ENCODE peak calls at places on chromosomes 6 and 20, in eight cellular contexts. K is endodermal cell, H is PC-3, O is MM.1S, Q is neural progenitor cell, G is H9, L is endothelial cell of umbilical vein, M is K562. Y is an unnamed sample.

GRCh38 chr6:110944681-110945151 is 13.8 kb upstream of the GTF3C6 start:
- DNase-seq in K (no peak), H (peak), O (no peak), Q (no peak), G (no peak), L (peak), M (peak), Y (peak)

GRCh38 chr20:18676366-18676765 is 88.5 kb downstream of the DTD1 start:
- DNase-seq in K (no peak), H (no peak), O (no peak), Q (no peak), G (no peak), L (no peak), M (no peak), Y (no peak)

GRCh38 chr6:117290173-117290834 is 24.9 kb downstream of the VGLL2 start:
- DNase-seq in K (no peak), H (no peak), O (no peak), Q (no peak), G (no peak), L (no peak), M (no peak), Y (no peak)

GRCh38 chr6:11007715-11008608 is 36.1 kb downstream of the ELOVL2 start:
- DNase-seq in K (peak), H (peak), O (no peak), Q (no peak), G (no peak), L (peak), M (no peak), Y (peak)

GRCh38 chr20:53713328-53714056 is 119.9 kb upstream of the ZNF217 start:
- DNase-seq in K (peak), H (no peak), O (no peak), Q (no peak), G (peak), L (no peak), M (no peak), Y (no peak)

GRCh38 chr20:53331151-53331973 is 262.3 kb downstream of the ZNF217 start:
- DNase-seq in K (peak), H (peak), O (no peak), Q (no peak), G (peak), L (no peak), M (peak), Y (peak)

GRCh38 chr6:157823523-157824370 is 701 bp downstream of the SNX9 start:
- DNase-seq in K (peak), H (peak), O (no peak), Q (peak), G (peak), L (peak), M (peak), Y (peak)

GRCh38 chr6:167238169-167238693 is 52.9 kb upstream of the UNC93A start:
- DNase-seq in K (peak), H (no peak), O (peak), Q (no peak), G (peak), L (no peak), M (no peak), Y (no peak)

GRCh38 chr20:24873015-24873620 is 76.0 kb upstream of the CST7 start:
- DNase-seq in K (no peak), H (no peak), O (no peak), Q (no peak), G (no peak), L (no peak), M (no peak), Y (no peak)

GRCh38 chr20:60034231-60035110 is 76.2 kb downstream of the CDH26 start:
- DNase-seq in K (peak), H (no peak), O (no peak), Q (no peak), G (no peak), L (no peak), M (no peak), Y (peak)

GRCh38 chr20:33653218-33653899 is 8.8 kb upstream of the C20orf144 start:
- DNase-seq in K (peak), H (peak), O (no peak), Q (peak), G (peak), L (peak), M (peak), Y (peak)

GRCh38 chr6:99613398-99613704 is 6.7 kb downstream of the PRDM13 start:
- DNase-seq in K (peak), H (no peak), O (peak), Q (peak), G (peak), L (no peak), M (no peak), Y (peak)

GRCh38 chr20:56229821-56230220 is 18.7 kb upstream of the MC3R start:
- DNase-seq in K (no peak), H (no peak), O (no peak), Q (no peak), G (no peak), L (no peak), M (no peak), Y (no peak)

GRCh38 chr6:18277181-18278006 is 13.1 kb upstream of the DEK start:
- DNase-seq in K (peak), H (no peak), O (no peak), Q (peak), G (peak), L (no peak), M (no peak), Y (peak)

GRCh38 chr6:38973178-38974057 is 75.2 kb upstream of the GLP1R start:
- DNase-seq in K (no peak), H (peak), O (peak), Q (peak), G (no peak), L (peak), M (peak), Y (peak)

GRCh38 chr6:44789061-44789460 is 401.6 kb downstream of the CDC5L start:
- DNase-seq in K (no peak), H (no peak), O (no peak), Q (no peak), G (no peak), L (no peak), M (no peak), Y (no peak)

GRCh38 chr6:21461844-21462518 is 131.6 kb upstream of the SOX4 start:
- DNase-seq in K (no peak), H (no peak), O (no peak), Q (no peak), G (no peak), L (no peak), M (no peak), Y (peak)

GRCh38 chr6:104956663-104957294 is at the start of gene LIN28B:
- DNase-seq in K (no peak), H (no peak), O (no peak), Q (peak), G (no peak), L (no peak), M (peak), Y (no peak)

DNA sequence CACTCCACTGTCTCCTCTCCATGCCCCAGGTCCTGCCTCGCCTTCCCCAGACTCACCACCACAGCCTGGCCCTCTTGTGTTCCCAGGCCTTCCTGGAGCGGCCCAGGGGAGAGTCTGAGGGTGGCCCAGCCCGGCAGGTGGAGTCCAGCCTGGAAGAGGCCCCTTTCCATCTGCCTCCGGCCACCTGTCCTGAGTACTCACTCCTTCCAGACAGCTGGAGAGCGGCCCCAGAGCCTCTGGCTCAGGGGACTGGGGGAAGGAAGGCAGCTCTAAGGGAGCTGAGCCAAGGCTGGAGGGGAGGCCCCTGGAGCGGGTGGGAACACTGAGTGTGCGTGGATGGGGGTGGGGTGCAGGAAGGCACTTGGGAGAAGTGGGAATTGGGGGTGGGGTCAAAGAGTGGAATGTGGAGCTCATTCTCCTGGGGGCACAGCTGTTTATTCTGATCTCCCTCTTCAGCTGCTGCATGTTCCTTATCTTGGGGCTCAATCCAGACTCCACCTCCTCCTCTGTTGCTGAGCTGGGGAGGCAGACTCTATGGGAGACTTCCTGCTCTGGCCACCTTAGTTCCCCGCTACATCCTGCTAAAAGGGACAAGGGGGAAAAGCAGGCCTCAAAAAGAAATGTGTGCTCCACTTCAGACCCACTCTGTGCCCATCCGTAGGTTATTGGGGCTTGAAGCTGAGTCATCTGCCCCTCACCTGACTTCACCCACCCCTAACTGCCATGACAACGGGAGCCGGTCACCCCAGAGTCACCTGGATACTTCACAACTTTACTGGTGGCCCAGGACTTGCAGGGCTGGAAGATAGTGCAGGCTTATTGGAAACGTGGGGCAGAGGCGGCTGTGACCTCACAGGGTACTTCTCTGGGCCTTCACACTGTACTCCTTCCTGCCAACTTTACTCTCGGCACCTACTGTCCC is 19.5 kb upstream of the TAF8 start:
- DNase-seq in K (peak), H (no peak), O (no peak), Q (peak), G (no peak), L (peak), M (peak), Y (no peak)
- H3K9ac ChIP-seq in K (no peak), H (no peak), O (no peak), Q (no peak), G (no peak), L (no peak), M (peak), Y (peak)

GRCh38 chr6:24313133-24313476 is 44.8 kb downstream of the DCDC2 start:
- DNase-seq in K (no peak), H (no peak), O (no peak), Q (no peak), G (no peak), L (no peak), M (no peak), Y (no peak)

GRCh38 chr6:24307881-24308280 is 50.0 kb downstream of the DCDC2 start:
- DNase-seq in K (no peak), H (no peak), O (no peak), Q (no peak), G (no peak), L (no peak), M (no peak), Y (no peak)

DNA sequence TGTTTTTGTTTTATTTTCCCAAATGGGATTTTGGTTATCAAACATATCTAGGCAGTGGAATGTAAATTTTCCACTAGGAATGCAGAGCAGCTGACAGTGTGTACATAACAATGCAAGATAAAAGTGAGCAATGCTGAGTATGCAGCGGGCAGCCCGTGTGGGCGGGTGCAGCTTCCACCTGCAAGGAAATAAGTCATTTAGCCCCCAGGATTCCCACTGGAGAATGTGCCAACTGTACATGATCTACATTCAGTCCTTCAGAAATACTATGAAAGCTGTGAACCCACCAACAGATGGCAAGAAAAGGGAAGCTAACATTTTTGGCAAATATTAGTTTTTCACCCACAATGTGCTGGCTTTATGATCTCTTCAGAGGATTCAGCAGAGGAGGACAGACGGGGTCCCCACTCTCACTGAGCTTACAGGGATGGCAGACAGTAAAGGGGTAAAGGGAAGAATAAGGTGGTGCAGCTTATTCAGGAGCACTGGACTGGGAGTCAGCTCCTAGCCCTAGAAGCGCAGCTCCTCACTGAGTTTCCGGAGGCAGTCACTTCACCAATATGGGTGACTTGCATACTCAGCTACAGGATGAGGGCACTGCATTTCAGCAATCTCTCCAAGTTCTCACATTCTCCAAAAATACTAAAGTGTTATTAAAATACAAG is 44.2 kb downstream of the DCDC2 start:
- DNase-seq in K (no peak), H (peak), O (no peak), Q (peak), G (peak), L (peak), M (no peak), Y (peak)
- H3K9ac ChIP-seq in K (no peak), H (no peak), O (no peak), Q (no peak), G (no peak), L (no peak), M (no peak), Y (no peak)

GRCh38 chr6:149140910-149141290 is 176.6 kb upstream of the TAB2 start:
- DNase-seq in K (no peak), H (no peak), O (no peak), Q (no peak), G (no peak), L (peak), M (no peak), Y (no peak)

GRCh38 chr6:149138093-149138492 is 179.4 kb upstream of the TAB2 start:
- DNase-seq in K (no peak), H (no peak), O (no peak), Q (no peak), G (no peak), L (no peak), M (no peak), Y (no peak)

GRCh38 chr6:149138699-149139294 is 178.7 kb upstream of the TAB2 start:
- DNase-seq in K (no peak), H (no peak), O (no peak), Q (no peak), G (no peak), L (no peak), M (no peak), Y (no peak)

GRCh38 chr6:149139782-149140136 is 177.8 kb upstream of the TAB2 start:
- DNase-seq in K (no peak), H (no peak), O (no peak), Q (no peak), G (no peak), L (no peak), M (no peak), Y (no peak)

GRCh38 chr6:149140137-149140909 is 177.2 kb upstream of the TAB2 start:
- DNase-seq in K (no peak), H (no peak), O (no peak), Q (no peak), G (no peak), L (peak), M (peak), Y (no peak)
- H3K9ac ChIP-seq in K (no peak), H (no peak), O (no peak), Q (no peak), G (no peak), L (no peak), M (peak), Y (no peak)

GRCh38 chr6:149567846-149568585 is 1.8 kb downstream of the GINM1 start:
- DNase-seq in K (no peak), H (no peak), O (no peak), Q (no peak), G (no peak), L (no peak), M (no peak), Y (no peak)
- H3K9ac ChIP-seq in K (no peak), H (no peak), O (no peak), Q (no peak), G (no peak), L (no peak), M (no peak), Y (no peak)